ENCODE peak calls at places on chromosomes 4 and X, in nine cellular contexts. One of them, this sample, is unnamed.

GRCh38 chr4:168744021-168744420 is 247.2 kb downstream of the PALLD start:
- DNase-seq in GM20000: no peak
- DNase-seq in GM12865: no peak
- DNase-seq in WERI-Rb-1: no peak
- DNase-seq in GM06990: no peak
- DNase-seq in hypothalamus: no peak
- DNase-seq in IMR-90: peak; percentile 63
- DNase-seq in stimulated activated CD4-positive, alpha-beta T cell treated with anti-CD3 and anti-CD28 coated beads, Interleukin-4, amount 100 ng/mL, for 1 hour: no peak
- DNase-seq in central memory CD4-positive, alpha-beta T cell: no peak
- DNase-seq in this sample: no peak

GRCh38 chrX:77447339-77448149 is at the start of gene FGF16:
- DNase-seq in GM20000: peak; percentile 20
- DNase-seq in GM12865: peak; percentile 6
- DNase-seq in WERI-Rb-1: no peak
- DNase-seq in GM06990: no peak
- DNase-seq in hypothalamus: no peak
- DNase-seq in IMR-90: no peak
- DNase-seq in stimulated activated CD4-positive, alpha-beta T cell treated with anti-CD3 and anti-CD28 coated beads, Interleukin-4, amount 100 ng/mL, for 1 hour: peak; percentile 8
- DNase-seq in central memory CD4-positive, alpha-beta T cell: no peak
- DNase-seq in this sample: no peak

GRCh38 chr4:90950385-90950841 is 823.2 kb downstream of the CCSER1 start:
- DNase-seq in GM20000: no peak
- DNase-seq in GM12865: no peak
- DNase-seq in WERI-Rb-1: no peak
- DNase-seq in GM06990: no peak
- DNase-seq in hypothalamus: no peak
- DNase-seq in IMR-90: no peak
- DNase-seq in stimulated activated CD4-positive, alpha-beta T cell treated with anti-CD3 and anti-CD28 coated beads, Interleukin-4, amount 100 ng/mL, for 1 hour: no peak
- DNase-seq in central memory CD4-positive, alpha-beta T cell: no peak
- DNase-seq in this sample: no peak

GRCh38 chr4:153176938-153177337 is 27.3 kb upstream of the TRIM2 start:
- DNase-seq in GM20000: no peak
- DNase-seq in GM12865: no peak
- DNase-seq in WERI-Rb-1: no peak
- DNase-seq in GM06990: no peak
- DNase-seq in hypothalamus: no peak
- DNase-seq in IMR-90: no peak
- DNase-seq in stimulated activated CD4-positive, alpha-beta T cell treated with anti-CD3 and anti-CD28 coated beads, Interleukin-4, amount 100 ng/mL, for 1 hour: no peak
- DNase-seq in central memory CD4-positive, alpha-beta T cell: no peak
- DNase-seq in this sample: no peak

GRCh38 chr4:57926311-57926710 is 816.1 kb upstream of the IGFBP7 start:
- DNase-seq in GM20000: no peak
- DNase-seq in GM12865: no peak
- DNase-seq in WERI-Rb-1: no peak
- DNase-seq in GM06990: no peak
- DNase-seq in hypothalamus: no peak
- DNase-seq in IMR-90: no peak
- DNase-seq in stimulated activated CD4-positive, alpha-beta T cell treated with anti-CD3 and anti-CD28 coated beads, Interleukin-4, amount 100 ng/mL, for 1 hour: no peak
- DNase-seq in central memory CD4-positive, alpha-beta T cell: no peak
- DNase-seq in this sample: no peak

GRCh38 chrX:119466970-119467369 is 1.3 kb upstream of the SLC25A5 start:
- DNase-seq in GM20000: no peak
- DNase-seq in GM12865: no peak
- DNase-seq in WERI-Rb-1: no peak
- DNase-seq in GM06990: no peak
- DNase-seq in hypothalamus: no peak
- DNase-seq in IMR-90: no peak
- DNase-seq in stimulated activated CD4-positive, alpha-beta T cell treated with anti-CD3 and anti-CD28 coated beads, Interleukin-4, amount 100 ng/mL, for 1 hour: no peak
- DNase-seq in central memory CD4-positive, alpha-beta T cell: no peak
- DNase-seq in this sample: no peak

GRCh38 chrX:40207626-40208025 is 109.9 kb upstream of the BCOR start:
- DNase-seq in GM20000: peak; percentile 19
- DNase-seq in GM12865: peak; percentile 24
- DNase-seq in WERI-Rb-1: no peak
- DNase-seq in GM06990: no peak
- DNase-seq in hypothalamus: no peak
- DNase-seq in IMR-90: peak; percentile 19
- DNase-seq in stimulated activated CD4-positive, alpha-beta T cell treated with anti-CD3 and anti-CD28 coated beads, Interleukin-4, amount 100 ng/mL, for 1 hour: peak; percentile 6
- DNase-seq in central memory CD4-positive, alpha-beta T cell: no peak
- DNase-seq in this sample: no peak

GRCh38 chr4:152696764-152697250 is 17.0 kb upstream of the TMEM154 start:
- DNase-seq in GM20000: peak; percentile 84
- DNase-seq in GM12865: peak; percentile 94
- DNase-seq in WERI-Rb-1: no peak
- DNase-seq in GM06990: peak; percentile 81
- DNase-seq in hypothalamus: peak; percentile 39
- DNase-seq in IMR-90: peak; percentile 65
- DNase-seq in stimulated activated CD4-positive, alpha-beta T cell treated with anti-CD3 and anti-CD28 coated beads, Interleukin-4, amount 100 ng/mL, for 1 hour: peak; percentile 35
- DNase-seq in central memory CD4-positive, alpha-beta T cell: peak; percentile 65
- DNase-seq in this sample: peak; percentile 90

GRCh38 chr4:103400405-103400804 is 202.3 kb upstream of the CENPE start:
- DNase-seq in GM20000: peak; percentile 6
- DNase-seq in GM12865: peak; percentile 15
- DNase-seq in WERI-Rb-1: no peak
- DNase-seq in GM06990: no peak
- DNase-seq in hypothalamus: no peak
- DNase-seq in IMR-90: no peak
- DNase-seq in stimulated activated CD4-positive, alpha-beta T cell treated with anti-CD3 and anti-CD28 coated beads, Interleukin-4, amount 100 ng/mL, for 1 hour: no peak
- DNase-seq in central memory CD4-positive, alpha-beta T cell: no peak
- DNase-seq in this sample: no peak

GRCh38 chr4:88843067-88843723 is 145.6 kb upstream of the NAP1L5 start:
- DNase-seq in GM20000: no peak
- DNase-seq in GM12865: no peak
- DNase-seq in WERI-Rb-1: no peak
- DNase-seq in GM06990: no peak
- DNase-seq in hypothalamus: no peak
- DNase-seq in IMR-90: peak; percentile 35
- DNase-seq in stimulated activated CD4-positive, alpha-beta T cell treated with anti-CD3 and anti-CD28 coated beads, Interleukin-4, amount 100 ng/mL, for 1 hour: no peak
- DNase-seq in central memory CD4-positive, alpha-beta T cell: no peak
- DNase-seq in this sample: no peak

GRCh38 chr4:3305610-3306371 is 13.0 kb downstream of the RGS12 start:
- DNase-seq in GM20000: no peak
- DNase-seq in GM12865: no peak
- DNase-seq in WERI-Rb-1: no peak
- DNase-seq in GM06990: no peak
- DNase-seq in hypothalamus: no peak
- DNase-seq in IMR-90: peak; percentile 62
- DNase-seq in stimulated activated CD4-positive, alpha-beta T cell treated with anti-CD3 and anti-CD28 coated beads, Interleukin-4, amount 100 ng/mL, for 1 hour: no peak
- DNase-seq in central memory CD4-positive, alpha-beta T cell: no peak
- DNase-seq in this sample: no peak

GRCh38 chr4:169234137-169234855 is 36.5 kb downstream of the SH3RF1 start:
- DNase-seq in GM20000: no peak
- DNase-seq in GM12865: no peak
- DNase-seq in WERI-Rb-1: no peak
- DNase-seq in GM06990: no peak
- DNase-seq in hypothalamus: no peak
- DNase-seq in IMR-90: no peak
- DNase-seq in stimulated activated CD4-positive, alpha-beta T cell treated with anti-CD3 and anti-CD28 coated beads, Interleukin-4, amount 100 ng/mL, for 1 hour: no peak
- DNase-seq in central memory CD4-positive, alpha-beta T cell: no peak
- DNase-seq in this sample: no peak

GRCh38 chr4:124132161-124132560 is 580.4 kb downstream of the ANKRD50 start:
- DNase-seq in GM20000: no peak
- DNase-seq in GM12865: no peak
- DNase-seq in WERI-Rb-1: no peak
- DNase-seq in GM06990: no peak
- DNase-seq in hypothalamus: no peak
- DNase-seq in IMR-90: peak; percentile 26
- DNase-seq in stimulated activated CD4-positive, alpha-beta T cell treated with anti-CD3 and anti-CD28 coated beads, Interleukin-4, amount 100 ng/mL, for 1 hour: no peak
- DNase-seq in central memory CD4-positive, alpha-beta T cell: no peak
- DNase-seq in this sample: no peak